ENCODE peak calls at places on chromosomes 3 and 15, in seven cellular contexts. D is HCT116, Y is K562, V is HepG2, S is SK-N-SH, W is GM12878, P is H1. K is an unnamed sample.

GRCh38 chr3:69579527-69580165 is 159.6 kb upstream of the MITF start:
- DNase-seq in D (no peak), Y (no peak), V (no peak), S (no peak), W (no peak), P (no peak), K (no peak)

GRCh38 chr15:45377630-45378148 is 655 bp downstream of the GATM start:
- DNase-seq in D (no peak), Y (no peak), V (no peak), S (peak; percentile 63), W (no peak), P (no peak), K (no peak)

GRCh38 chr3:115357456-115357855 is 210.4 kb upstream of the ZBTB20 start:
- DNase-seq in D (no peak), Y (no peak), V (no peak), S (no peak), W (no peak), P (no peak), K (no peak)

GRCh38 chr3:24521306-24522154 is 26.9 kb upstream of the THRB start:
- DNase-seq in D (no peak), Y (peak; percentile 56), V (peak; percentile 36), S (peak; percentile 81), W (no peak), P (no peak), K (peak; percentile 21)

GRCh38 chr3:112126501-112126900 is 6.5 kb downstream of the GCSAM start:
- DNase-seq in D (no peak), Y (no peak), V (no peak), S (no peak), W (no peak), P (peak; percentile 60), K (no peak)

GRCh38 chr3:119891944-119892721 is 110.2 kb downstream of the NR1I2 start:
- DNase-seq in D (peak; percentile 46), Y (peak; percentile 12), V (peak; percentile 55), S (peak; percentile 23), W (peak; percentile 30), P (peak; percentile 13), K (peak; percentile 81)

GRCh38 chr3:147422226-147422933 is 13.2 kb downstream of the ZIC1 start:
- DNase-seq in D (no peak), Y (no peak), V (no peak), S (no peak), W (no peak), P (no peak), K (no peak)

GRCh38 chr3:52670621-52671521 is 14.8 kb downstream of the PBRM1 start:
- DNase-seq in D (peak; percentile 96), Y (no peak), V (peak; percentile 32), S (no peak), W (peak; percentile 77), P (no peak), K (no peak)

GRCh38 chr15:78552597-78552996 is 12.4 kb downstream of the PSMA4 start:
- DNase-seq in D (no peak), Y (no peak), V (no peak), S (no peak), W (no peak), P (no peak), K (peak; percentile 18)

GRCh38 chr3:108518895-108519294 is 8.5 kb upstream of the MYH15 start:
- DNase-seq in D (no peak), Y (no peak), V (no peak), S (no peak), W (no peak), P (no peak), K (no peak)

GRCh38 chr3:195214381-195214780 is 56.6 kb downstream of the XXYLT1 start:
- DNase-seq in D (no peak), Y (no peak), V (no peak), S (no peak), W (no peak), P (no peak), K (no peak)

GRCh38 chr3:64889991-64890390 is 202.2 kb upstream of the ADAMTS9 start:
- DNase-seq in D (no peak), Y (no peak), V (no peak), S (peak; percentile 58), W (no peak), P (no peak), K (no peak)

GRCh38 chr3:171831936-171832335 is 11.2 kb upstream of the TMEM212 start:
- DNase-seq in D (no peak), Y (no peak), V (no peak), S (no peak), W (no peak), P (no peak), K (no peak)

GRCh38 chr3:186882881-186883685 is 40.6 kb downstream of the ADIPOQ start:
- DNase-seq in D (peak; percentile 48), Y (peak; percentile 47), V (peak; percentile 65), S (peak; percentile 63), W (no peak), P (no peak), K (no peak)

GRCh38 chr15:88986949-88987589 is 73.9 kb upstream of the MFGE8 start:
- DNase-seq in D (no peak), Y (peak; percentile 53), V (no peak), S (no peak), W (no peak), P (no peak), K (no peak)

GRCh38 chr15:69081310-69082004 is 67.0 kb downstream of the NOX5 start:
- DNase-seq in D (no peak), Y (no peak), V (no peak), S (no peak), W (no peak), P (no peak), K (peak; percentile 48)

GRCh38 chr15:57332326-57332725 is 44.0 kb upstream of the CGNL1 start:
- DNase-seq in D (no peak), Y (no peak), V (no peak), S (peak; percentile 35), W (no peak), P (no peak), K (no peak)

GRCh38 chr3:139109271-139109670 is 64.6 kb upstream of the PRR23C start:
- DNase-seq in D (no peak), Y (no peak), V (no peak), S (no peak), W (no peak), P (no peak), K (no peak)

GRCh38 chr3:151210676-151211381 is 7.8 kb upstream of the GPR171 start:
- DNase-seq in D (no peak), Y (no peak), V (peak; percentile 35), S (no peak), W (no peak), P (no peak), K (no peak)

GRCh38 chr15:61396235-61396927 is 167.3 kb upstream of the RORA start:
- DNase-seq in D (no peak), Y (no peak), V (no peak), S (no peak), W (no peak), P (no peak), K (no peak)

GRCh38 chr3:377158-377561 is 180.6 kb downstream of the CHL1 start:
- DNase-seq in D (no peak), Y (peak; percentile 20), V (peak; percentile 42), S (peak; percentile 36), W (no peak), P (no peak), K (no peak)

GRCh38 chr15:98075441-98075840 is 114.9 kb downstream of the ARRDC4 start:
- DNase-seq in D (no peak), Y (no peak), V (no peak), S (no peak), W (no peak), P (no peak), K (no peak)

GRCh38 chr15:97904196-97904572 is 56.3 kb upstream of the ARRDC4 start:
- DNase-seq in D (peak; percentile 41), Y (peak; percentile 58), V (peak; percentile 34), S (peak; percentile 79), W (no peak), P (peak; percentile 70), K (peak; percentile 74)

GRCh38 chr15:63610209-63610841 is 13.1 kb downstream of the FBXL22 start:
- DNase-seq in D (peak; percentile 69), Y (peak; percentile 70), V (peak; percentile 77), S (peak; percentile 79), W (peak; percentile 61), P (peak; percentile 43), K (peak; percentile 69)

GRCh38 chr3:126132751-126133511 is 47.5 kb downstream of the ALDH1L1 start:
- DNase-seq in D (no peak), Y (peak; percentile 12), V (no peak), S (peak; percentile 16), W (no peak), P (peak; percentile 33), K (no peak)
- TF ChIP-seq JUND in D (no peak), Y (no peak), V (no peak), S (no peak), W (no peak), P (no peak), K (no peak)

GRCh38 chr3:42600958-42601675 is 631 bp downstream of the NKTR start:
- DNase-seq in D (no peak), Y (no peak), V (peak; percentile 16), S (no peak), W (no peak), P (peak; percentile 39), K (peak; percentile 69)
- TF ChIP-seq JUND in D (no peak), Y (no peak), V (no peak), S (no peak), W (no peak), P (no peak), K (no peak)

DNA sequence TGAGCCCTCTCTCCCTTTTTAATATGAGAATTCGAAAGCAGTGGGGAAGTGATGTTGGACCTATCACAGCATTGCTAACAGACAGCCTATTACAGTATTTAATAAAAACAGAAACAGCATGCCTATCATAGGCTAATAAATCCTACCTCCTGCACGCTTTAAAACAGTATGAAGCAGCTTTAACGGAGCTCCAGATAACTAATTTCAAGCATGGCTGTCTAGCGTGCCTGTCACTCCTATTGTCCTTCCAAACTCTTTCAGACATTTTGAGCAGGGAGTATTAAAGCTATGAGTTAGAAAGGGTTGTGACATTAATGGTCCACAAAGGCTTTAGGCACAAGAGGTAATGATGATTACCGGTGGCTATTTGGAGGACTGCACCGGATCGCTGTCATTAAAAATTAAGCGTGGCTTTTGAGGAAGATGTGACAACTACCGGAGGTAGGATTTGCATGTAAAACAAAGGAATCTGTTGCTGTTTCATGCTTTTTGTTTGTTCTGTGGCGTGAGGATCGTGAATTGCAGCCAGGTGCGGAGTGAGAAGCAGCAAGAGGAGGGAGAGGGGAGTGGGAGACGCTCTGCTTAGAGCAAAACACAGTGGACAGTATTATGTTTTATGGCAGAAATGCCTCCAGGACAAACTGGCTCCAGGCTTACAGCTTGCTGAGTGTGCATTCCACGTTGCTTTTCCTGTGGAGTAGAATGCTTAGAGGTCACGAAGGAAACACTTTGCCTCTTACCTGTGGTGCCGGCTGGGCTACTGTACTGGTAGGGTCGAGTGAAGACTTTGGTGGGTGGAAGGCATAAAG is at the start of gene KCNMB2:
- DNase-seq in D (no peak), Y (no peak), V (no peak), S (no peak), W (no peak), P (no peak), K (peak; percentile 31)
- TF ChIP-seq JUND in D (no peak), Y (no peak), V (no peak), S (no peak), W (no peak), P (no peak), K (no peak)

DNA sequence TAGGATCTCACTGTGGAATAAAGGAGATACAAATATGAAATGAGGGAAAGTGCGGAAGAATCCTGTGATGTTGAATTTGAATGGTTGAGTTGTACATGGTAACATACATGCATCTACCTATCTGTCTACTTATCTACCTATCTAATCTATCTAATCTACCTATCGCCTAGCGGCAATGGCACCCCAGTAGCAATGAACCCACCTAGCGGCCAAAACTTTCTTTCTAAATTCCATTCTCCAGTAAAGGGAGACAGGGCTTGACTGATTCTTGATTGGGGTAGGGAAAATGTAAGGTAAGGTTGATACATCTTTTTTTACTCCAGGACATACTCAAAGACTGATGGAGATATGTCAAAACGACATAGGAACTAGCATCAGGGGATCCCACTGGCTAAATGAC is 345.0 kb downstream of the FHIT start:
- DNase-seq in D (no peak), Y (no peak), V (no peak), S (no peak), W (no peak), P (no peak), K (no peak)
- TF ChIP-seq JUND in D (no peak), Y (no peak), V (no peak), S (no peak), W (no peak), P (no peak), K (no peak)